ENCODE peak calls at places on chromosomes 12 and 14, in six cellular contexts. Y is CD4-positive, alpha-beta T cell; K is CD8-positive, alpha-beta T cell; O is aorta; L is esophagus squamous epithelium; H is OCI-LY7. I is an unnamed sample.

GRCh38 chr12:129258781-129259318 is 405.6 kb downstream of the GLT1D1 start:
- DNase-seq in Y (no peak), K (no peak), O (no peak), L (no peak), H (no peak), I (no peak)

GRCh38 chr12:2169964-2170363 is 117.2 kb downstream of the CACNA1C start:
- DNase-seq in Y (no peak), K (no peak), O (no peak), L (no peak), H (no peak), I (no peak)

GRCh38 chr14:75430526-75430925 is 2.7 kb downstream of the JDP2 start:
- DNase-seq in Y (no peak), K (no peak), O (peak), L (no peak), H (peak), I (no peak)

GRCh38 chr14:100573009-100573756 is 14.0 kb downstream of the BEGAIN start:
- DNase-seq in Y (no peak), K (no peak), O (no peak), L (no peak), H (peak), I (no peak)

GRCh38 chr12:121823101-121823726 is 19.4 kb downstream of the SETD1B start:
- DNase-seq in Y (no peak), K (no peak), O (no peak), L (no peak), H (no peak), I (no peak)

GRCh38 chr14:58821421-58821820 is 183.7 kb downstream of the DACT1 start:
- DNase-seq in Y (no peak), K (no peak), O (no peak), L (no peak), H (no peak), I (no peak)

GRCh38 chr14:64510127-64510808 is 5.7 kb downstream of the ZBTB1 start:
- DNase-seq in Y (no peak), K (no peak), O (no peak), L (no peak), H (no peak), I (no peak)

GRCh38 chr12:51028126-51028810 is 2.1 kb upstream of the SLC11A2 start:
- DNase-seq in Y (no peak), K (no peak), O (no peak), L (no peak), H (peak), I (no peak)

GRCh38 chr14:62736426-62737043 is 308.7 kb downstream of the KCNH5 start:
- DNase-seq in Y (no peak), K (no peak), O (no peak), L (no peak), H (no peak), I (no peak)

GRCh38 chr12:64903738-64904137 is 79.3 kb downstream of the TBC1D30 start:
- DNase-seq in Y (no peak), K (no peak), O (no peak), L (no peak), H (no peak), I (no peak)

GRCh38 chr12:113407931-113408585 is 4.4 kb upstream of the SDS start:
- DNase-seq in Y (no peak), K (no peak), O (no peak), L (no peak), H (no peak), I (no peak)

GRCh38 chr12:117241697-117242096 is 51.4 kb upstream of the FBXO21 start:
- DNase-seq in Y (no peak), K (no peak), O (no peak), L (no peak), H (no peak), I (no peak)

GRCh38 chr12:68497702-68498101 is 113.0 kb upstream of the RAP1B start:
- DNase-seq in Y (no peak), K (no peak), O (no peak), L (no peak), H (no peak), I (no peak)

GRCh38 chr12:69898236-69898635 is 73.2 kb downstream of the MYRFL start:
- DNase-seq in Y (no peak), K (no peak), O (no peak), L (no peak), H (no peak), I (no peak)

GRCh38 chr12:4526923-4527546 is 11.7 kb upstream of the RAD51AP1 start:
- DNase-seq in Y (no peak), K (no peak), O (no peak), L (no peak), H (peak), I (no peak)

GRCh38 chr14:96905825-96906224 is 108.6 kb downstream of the VRK1 start:
- DNase-seq in Y (no peak), K (no peak), O (no peak), L (no peak), H (no peak), I (no peak)

GRCh38 chr14:58428011-58428807 is 690 bp downstream of the KIAA0586 start:
- DNase-seq in Y (no peak), K (no peak), O (no peak), L (no peak), H (peak), I (no peak)

GRCh38 chr14:88551094-88551870 is 3.5 kb downstream of the PTPN21 start:
- DNase-seq in Y (peak), K (peak), O (peak), L (no peak), H (no peak), I (peak)

GRCh38 chr12:96258451-96258933 is 64.3 kb downstream of the ELK3 start:
- DNase-seq in Y (no peak), K (no peak), O (peak), L (no peak), H (no peak), I (no peak)

GRCh38 chr12:68638721-68639395 is 28.2 kb downstream of the RAP1B start:
- DNase-seq in Y (no peak), K (no peak), O (no peak), L (no peak), H (no peak), I (no peak)

GRCh38 chr12:107399061-107399460 is 286.5 kb upstream of the PWP1 start:
- DNase-seq in Y (no peak), K (no peak), O (no peak), L (no peak), H (no peak), I (no peak)

GRCh38 chr12:120474092-120474960 is 4.8 kb upstream of the SRSF9 start:
- DNase-seq in Y (no peak), K (no peak), O (peak), L (no peak), H (no peak), I (no peak)

GRCh38 chr14:93035917-93036651 is 79.6 kb downstream of the ITPK1 start:
- DNase-seq in Y (no peak), K (peak), O (no peak), L (no peak), H (no peak), I (peak)

GRCh38 chr12:6769003-6769389 is 2.8 kb downstream of the PTMS start:
- DNase-seq in Y (no peak), K (no peak), O (no peak), L (no peak), H (no peak), I (no peak)

GRCh38 chr14:90554341-90554740 is 157.5 kb downstream of the CALM1 start:
- DNase-seq in Y (no peak), K (no peak), O (peak), L (no peak), H (no peak), I (peak)

GRCh38 chr12:22990501-22990900 is 365.5 kb downstream of the ETNK1 start:
- DNase-seq in Y (no peak), K (no peak), O (no peak), L (no peak), H (no peak), I (no peak)

GRCh38 chr12:75706786-75707605 is 195.6 kb upstream of the KRR1 start:
- DNase-seq in Y (no peak), K (no peak), O (no peak), L (no peak), H (no peak), I (no peak)

GRCh38 chr12:115507951-115508722 is 769.4 kb downstream of the MED13L start:
- DNase-seq in Y (no peak), K (no peak), O (no peak), L (no peak), H (no peak), I (peak)

GRCh38 chr14:68482018-68482417 is 310.8 kb downstream of the ZFP36L1 start:
- DNase-seq in Y (no peak), K (no peak), O (no peak), L (no peak), H (no peak), I (no peak)
- H3K27ac ChIP-seq in Y (no peak), K (no peak), O (no peak), L (no peak), H (no peak), I (no peak)

DNA sequence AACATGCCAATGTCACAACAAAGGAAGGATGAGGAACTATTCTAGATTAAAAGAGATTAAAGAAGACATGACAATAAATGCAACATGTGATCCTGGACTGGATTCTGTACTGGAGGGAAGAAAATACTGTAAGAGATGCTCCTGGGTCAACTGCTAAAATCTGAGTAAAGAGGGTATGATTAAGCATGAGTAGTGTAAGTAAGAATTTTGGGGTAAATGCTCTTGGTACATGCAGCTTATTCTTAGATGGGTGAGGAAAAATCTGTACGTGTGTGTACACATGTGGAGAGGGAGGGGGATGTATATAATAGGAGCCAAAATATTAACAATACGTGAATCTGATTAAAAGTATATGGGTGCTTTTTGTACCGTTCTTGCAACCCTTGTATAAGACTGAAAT is 66.0 kb downstream of the CDC42BPB start:
- DNase-seq in Y (no peak), K (no peak), O (no peak), L (no peak), H (no peak), I (no peak)
- H3K27ac ChIP-seq in Y (no peak), K (no peak), O (no peak), L (no peak), H (no peak), I (no peak)

GRCh38 chr12:122870163-122870842 is 25.6 kb downstream of the VPS37B start:
- DNase-seq in Y (no peak), K (no peak), O (no peak), L (no peak), H (no peak), I (no peak)
- H3K27ac ChIP-seq in Y (no peak), K (no peak), O (no peak), L (peak), H (no peak), I (peak)

GRCh38 chr12:130556486-130557055 is 159.5 kb downstream of the RIMBP2 start:
- DNase-seq in Y (no peak), K (no peak), O (no peak), L (no peak), H (no peak), I (no peak)
- H3K27ac ChIP-seq in Y (no peak), K (no peak), O (no peak), L (no peak), H (no peak), I (peak)

GRCh38 chr12:7989827-7990491 is 42.6 kb upstream of the FOXJ2 start:
- DNase-seq in Y (peak), K (peak), O (peak), L (peak), H (no peak), I (no peak)
- H3K27ac ChIP-seq in Y (peak), K (peak), O (no peak), L (no peak), H (no peak), I (no peak)